ENCODE peak calls at places on chromosomes 13 and 19, in four cellular contexts. Z, S, W and Q are unnamed samples. For H3K4me1, the result is how much of the 10 kb centered on the place peaks cover.

GRCh38 chr13:106589716-106590115 is 21.8 kb upstream of the ARGLU1 start:
- DNase-seq in S (no peak), Z (no peak), W (no peak), Q (no peak)

GRCh38 chr13:108086678-108087077 is 128.7 kb downstream of the LIG4 start:
- DNase-seq in Z (no peak), W (no peak), S (no peak), Q (no peak)

GRCh38 chr19:35531291-35531690 is 2.0 kb upstream of the GAPDHS start:
- DNase-seq in Z (no peak), W (no peak), S (no peak), Q (no peak)

GRCh38 chr19:14674764-14675163 is at the start of gene ADGRE3:
- DNase-seq in W (no peak), Z (no peak), S (no peak), Q (no peak)

GRCh38 chr19:10593820-10594637 is 6.9 kb upstream of the AP1M2 start:
- DNase-seq in W (peak), S (peak), Z (no peak), Q (no peak)

GRCh38 chr13:42836930-42837329 is 55.5 kb downstream of the FAM216B start:
- DNase-seq in Z (no peak), W (no peak), S (no peak), Q (no peak)

GRCh38 chr13:42746846-42747245 is 34.5 kb upstream of the FAM216B start:
- DNase-seq in S (no peak), W (no peak), Z (no peak), Q (no peak)

GRCh38 chr19:55212447-55212846 is 3.1 kb upstream of the PTPRH start:
- DNase-seq in W (no peak), S (no peak), Z (peak), Q (no peak)

GRCh38 chr13:72884111-72884510 is 102.2 kb downstream of the PIBF1 start:
- DNase-seq in Z (no peak), S (no peak), W (no peak), Q (no peak)

GRCh38 chr19:4097501-4097900 is 26.4 kb downstream of the MAP2K2 start:
- DNase-seq in S (peak), Z (no peak), W (peak), Q (no peak)

GRCh38 chr13:99548448-99548847 is 47.2 kb downstream of the TM9SF2 start:
- DNase-seq in Z (no peak), S (no peak), W (no peak), Q (no peak)

GRCh38 chr19:30662211-30662861 is 290.2 kb downstream of the ZNF536 start:
- DNase-seq in Z (no peak), W (no peak), S (no peak), Q (no peak)

GRCh38 chr19:18612772-18613588 is at the start of gene TMEM59L:
- DNase-seq in Z (no peak), W (no peak), S (no peak), Q (no peak)

GRCh38 chr13:35856721-35857346 is 274.3 kb downstream of the DCLK1 start:
- DNase-seq in W (no peak), S (no peak), Z (no peak), Q (no peak)

GRCh38 chr13:36343766-36344165 is 2.4 kb downstream of the SPART start:
- DNase-seq in S (no peak), Z (no peak), W (no peak), Q (no peak)

GRCh38 chr19:11168568-11168967 is 13.0 kb upstream of the SPC24 start:
- DNase-seq in S (no peak), Z (no peak), W (no peak), Q (peak)

GRCh38 chr19:51784922-51785690 is 9.9 kb upstream of the FPR3 start:
- DNase-seq in Z (no peak), S (peak), W (peak), Q (no peak)

GRCh38 chr13:90793261-90793785 is 554.2 kb upstream of the MIR17HG start:
- DNase-seq in Z (no peak), S (no peak), W (no peak), Q (no peak)

GRCh38 chr19:29841559-29842367 is 30.0 kb downstream of the CCNE1 start:
- DNase-seq in Z (no peak), W (no peak), S (no peak), Q (no peak)

GRCh38 chr19:46288896-46289588 is 7.8 kb upstream of the HIF3A start:
- DNase-seq in Z (no peak), W (no peak), S (no peak), Q (no peak)

GRCh38 chr13:74444161-74444571 is 310.0 kb upstream of the KLF12 start:
- DNase-seq in S (no peak), W (no peak), Z (no peak), Q (no peak)

GRCh38 chr13:42893346-42893745 is 98.7 kb downstream of the EPSTI1 start:
- DNase-seq in S (no peak), Z (no peak), W (no peak), Q (no peak)

GRCh38 chr13:75481176-75482069 is 546 bp downstream of the TBC1D4 start:
- DNase-seq in Z (peak), W (no peak), S (peak), Q (no peak)

GRCh38 chr13:30850204-30850866 is 55.7 kb upstream of the MEDAG start:
- DNase-seq in Z (no peak), S (no peak), W (no peak), Q (no peak)
- H3K4me1 ChIP-seq in Z (under half), S (under half), W (under half), Q (under half)

GRCh38 chr13:32124743-32125142 is 93.2 kb downstream of the FRY start:
- DNase-seq in W (no peak), Z (no peak), S (no peak), Q (no peak)

GRCh38 chr13:32126298-32126697 is 94.7 kb downstream of the FRY start:
- DNase-seq in W (no peak), Z (no peak), S (no peak), Q (no peak)

GRCh38 chr13:32125221-32125621 is 93.6 kb downstream of the FRY start:
- DNase-seq in W (no peak), Z (no peak), S (no peak), Q (no peak)

GRCh38 chr13:32126756-32127155 is 95.2 kb downstream of the FRY start:
- DNase-seq in S (no peak), Z (no peak), W (no peak), Q (no peak)

GRCh38 chr13:32125746-32126145 is 94.2 kb downstream of the FRY start:
- DNase-seq in Z (no peak), S (no peak), W (no peak), Q (no peak)
- H3K4me3 ChIP-seq in Z (no peak), S (no peak), W (no peak), Q (no peak)

GRCh38 chr13:30421093-30422055 is 919 bp upstream of the UBE2L5 start:
- DNase-seq in S (peak), Z (peak), W (peak), Q (no peak)
- H3K4me1 ChIP-seq in S (under half), Z (under half), W (under half), Q (under half)

DNA sequence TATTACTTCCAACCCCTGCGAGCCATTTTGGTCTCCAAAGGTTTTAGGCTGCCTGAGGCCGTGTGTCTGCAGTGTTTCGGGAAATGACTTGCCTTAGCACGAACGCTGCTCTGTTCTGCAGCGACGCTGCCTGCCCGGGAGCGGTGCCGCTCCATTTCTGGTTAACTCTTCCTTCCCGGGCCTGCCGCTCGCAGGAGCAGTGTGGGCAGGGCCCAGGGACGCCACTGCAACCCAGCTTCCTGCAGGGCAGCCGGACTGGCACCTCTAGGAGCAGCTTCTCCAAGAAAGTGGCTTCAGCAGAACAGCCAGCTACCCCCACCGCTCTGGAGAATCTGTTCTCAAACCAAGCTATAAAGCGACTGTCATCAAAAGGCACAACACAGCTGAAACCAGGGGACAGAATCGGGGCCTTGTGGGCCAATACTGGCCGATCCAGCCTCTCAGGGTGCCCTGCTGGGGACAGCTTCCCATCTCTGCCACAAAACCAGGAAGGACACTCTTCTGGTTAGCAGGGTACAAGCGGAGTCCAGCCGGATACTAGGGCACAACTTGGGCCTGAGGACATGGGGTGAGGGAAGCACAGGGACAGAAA is 72.2 kb downstream of the KCTD15 start:
- DNase-seq in W (no peak), Z (no peak), S (peak), Q (no peak)
- H3K4me3 ChIP-seq in W (peak), Z (no peak), S (peak), Q (no peak)

DNA sequence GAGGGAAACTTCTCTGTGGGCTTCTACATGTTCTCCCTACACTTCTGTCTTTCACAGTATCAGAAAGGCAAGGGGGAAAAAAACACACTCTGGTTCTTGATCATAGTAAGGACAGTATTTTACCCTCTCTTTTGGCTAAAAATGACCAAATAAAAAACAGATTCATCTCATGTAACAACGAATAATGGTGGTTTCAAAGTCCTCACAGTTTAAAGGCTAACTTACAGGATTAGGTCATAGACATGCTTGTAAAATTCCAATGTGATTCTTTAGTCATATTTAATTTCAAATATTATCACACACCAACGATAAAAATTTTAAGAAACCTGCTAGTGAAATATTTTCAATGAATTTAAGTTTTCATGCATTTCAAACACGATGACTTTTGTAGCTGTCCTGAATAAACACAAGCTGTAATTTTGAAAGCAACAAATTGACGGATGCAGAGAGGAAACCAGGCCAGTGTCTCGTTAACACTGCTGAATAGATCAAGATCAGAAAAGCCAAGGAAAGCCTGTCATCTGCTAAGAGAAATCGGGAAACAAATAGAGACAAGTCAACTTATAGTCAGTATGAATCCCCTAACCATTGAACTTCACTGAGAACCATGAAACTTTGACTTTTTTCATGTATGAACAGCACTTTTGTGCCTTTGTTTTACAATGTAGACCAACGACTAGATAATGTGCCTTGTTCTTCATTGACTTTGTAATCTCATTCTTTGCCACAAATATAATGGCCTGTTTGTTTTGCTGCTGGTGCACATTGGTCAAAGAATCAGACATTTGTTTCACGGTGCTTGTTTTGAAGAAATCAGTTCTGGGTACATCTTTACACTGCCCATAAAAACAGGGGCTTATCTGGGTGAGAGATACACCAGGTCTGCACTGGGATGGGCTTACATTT is 22.0 kb downstream of the MBNL2 start:
- DNase-seq in W (no peak), S (no peak), Z (no peak), Q (no peak)
- H3K4me1 ChIP-seq in W (half or more), S (under half), Z (under half), Q (half or more)

DNA sequence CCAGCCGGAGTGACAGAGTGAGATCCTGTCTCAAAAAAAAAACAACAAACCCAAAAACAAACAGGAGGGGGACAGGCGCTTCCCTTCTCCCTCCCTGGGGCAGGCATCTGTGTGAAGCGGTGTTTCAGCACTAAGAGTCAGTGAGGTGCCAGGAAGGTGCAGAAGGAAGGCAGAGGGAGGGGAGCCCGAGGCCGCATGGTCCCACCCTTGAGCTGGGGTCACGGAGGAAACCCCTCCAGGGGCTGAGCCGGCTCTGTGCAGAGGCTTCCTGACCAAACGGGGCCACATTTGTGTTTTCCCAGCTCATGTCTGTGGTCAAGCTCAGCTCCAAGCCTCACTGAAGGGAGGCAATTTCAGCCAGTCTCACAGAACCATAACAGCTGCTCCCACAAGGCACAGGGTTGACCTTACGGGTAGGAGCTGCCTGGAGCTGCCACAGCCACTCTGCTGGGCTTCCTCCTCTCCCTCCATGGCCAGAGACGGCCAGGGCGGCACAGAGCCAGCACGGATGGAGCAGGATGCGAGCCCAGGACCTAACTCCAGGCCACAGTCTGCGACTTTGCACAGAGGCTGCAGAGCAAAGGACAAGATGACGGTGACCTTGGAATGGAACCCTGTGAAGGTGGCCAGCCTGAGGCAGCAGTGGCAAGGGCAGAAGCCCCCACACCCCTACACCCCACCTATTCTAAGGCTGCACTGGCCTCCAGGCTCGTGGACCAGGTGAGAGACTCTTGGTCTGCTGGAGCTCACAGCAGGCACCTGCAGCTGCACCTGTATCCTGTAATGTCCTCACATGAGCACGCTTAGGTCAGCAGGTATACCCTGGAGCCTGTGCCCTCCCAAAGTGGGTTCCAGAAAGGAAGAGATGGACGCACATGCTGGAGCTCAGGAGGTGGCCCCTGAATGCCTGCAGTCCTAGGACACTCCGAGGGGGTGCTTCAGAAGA is 29.8 kb downstream of the ADPRHL1 start:
- DNase-seq in Z (no peak), W (no peak), S (no peak), Q (no peak)
- H3K4me3 ChIP-seq in Z (no peak), W (no peak), S (no peak), Q (no peak)

GRCh38 chr19:3064011-3064330 is 1.7 kb upstream of the TLE5 start:
- DNase-seq in S (no peak), Z (no peak), W (no peak), Q (no peak)

GRCh38 chr19:3059653-3060052 is 2.6 kb downstream of the TLE5 start:
- DNase-seq in W (no peak), S (no peak), Z (no peak), Q (no peak)

GRCh38 chr19:3062165-3063105 is at the start of gene TLE5:
- DNase-seq in S (peak), Z (peak), W (no peak), Q (no peak)

GRCh38 chr19:3060852-3061182 is 1.5 kb downstream of the TLE5 start:
- DNase-seq in S (no peak), Z (no peak), W (no peak), Q (no peak)

DNA sequence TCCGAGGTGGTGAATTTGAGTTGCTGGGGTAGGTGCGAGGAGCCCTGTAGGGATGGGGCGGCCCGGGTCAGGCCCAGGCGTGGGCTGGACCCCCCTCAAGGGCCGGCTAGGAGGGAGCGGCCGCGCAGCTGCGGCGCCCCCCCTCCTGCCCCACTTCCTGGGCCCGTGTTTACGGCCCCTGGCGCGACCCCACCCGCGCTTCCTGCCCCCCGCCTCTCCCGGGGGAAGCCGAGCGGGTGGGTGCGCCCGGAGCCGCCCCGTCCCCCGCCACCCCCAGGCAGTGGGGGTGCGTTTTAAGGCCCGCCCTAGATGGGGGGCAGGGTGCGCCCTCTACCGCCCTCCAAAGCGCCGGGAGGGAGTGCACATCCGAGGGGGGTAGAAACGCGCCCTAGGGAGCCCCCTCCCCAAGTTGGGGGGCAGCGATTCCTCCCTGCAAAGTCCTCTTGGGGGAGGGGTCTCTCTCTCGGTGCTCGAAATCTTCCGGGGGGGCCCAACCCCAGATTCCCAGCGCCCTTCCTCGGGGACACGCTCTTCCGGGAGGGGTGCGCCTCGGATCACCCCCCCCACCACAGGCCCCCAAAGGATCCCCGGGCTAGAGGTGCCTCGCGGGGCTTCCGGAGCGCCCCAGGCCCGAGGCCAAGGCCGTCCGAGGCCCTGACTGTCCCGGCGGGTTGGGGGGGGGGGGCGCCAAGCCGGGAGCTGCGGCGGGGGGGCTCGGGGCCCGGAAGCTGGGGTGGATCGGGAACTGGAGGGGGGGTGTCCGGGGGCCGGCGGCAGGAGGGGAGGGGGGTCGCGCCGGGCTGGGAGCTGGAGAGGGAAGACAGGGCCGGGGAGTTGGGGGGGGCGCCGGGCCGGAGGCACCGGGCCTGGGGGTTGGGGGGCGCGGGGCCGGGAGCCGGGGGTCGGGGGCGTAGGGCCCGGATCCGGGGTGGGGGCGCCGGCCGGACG is 807 bp downstream of the TLE5 start:
- DNase-seq in W (no peak), Z (peak), S (peak), Q (no peak)
- H3K4me1 ChIP-seq in W (half or more), Z (under half), S (under half), Q (under half)

GRCh38 chr13:60162096-60162495 is 1.6 kb downstream of the DIAPH3 start:
- DNase-seq in S (no peak), W (no peak), Z (no peak), Q (no peak)
- H3K4me3 ChIP-seq in S (no peak), W (no peak), Z (no peak), Q (no peak)

GRCh38 chr19:1849999-1850398 is 1.7 kb upstream of the REXO1 start:
- DNase-seq in S (no peak), W (no peak), Z (no peak), Q (no peak)
- H3K4me1 ChIP-seq in S (under half), W (half or more), Z (half or more), Q (under half)

DNA sequence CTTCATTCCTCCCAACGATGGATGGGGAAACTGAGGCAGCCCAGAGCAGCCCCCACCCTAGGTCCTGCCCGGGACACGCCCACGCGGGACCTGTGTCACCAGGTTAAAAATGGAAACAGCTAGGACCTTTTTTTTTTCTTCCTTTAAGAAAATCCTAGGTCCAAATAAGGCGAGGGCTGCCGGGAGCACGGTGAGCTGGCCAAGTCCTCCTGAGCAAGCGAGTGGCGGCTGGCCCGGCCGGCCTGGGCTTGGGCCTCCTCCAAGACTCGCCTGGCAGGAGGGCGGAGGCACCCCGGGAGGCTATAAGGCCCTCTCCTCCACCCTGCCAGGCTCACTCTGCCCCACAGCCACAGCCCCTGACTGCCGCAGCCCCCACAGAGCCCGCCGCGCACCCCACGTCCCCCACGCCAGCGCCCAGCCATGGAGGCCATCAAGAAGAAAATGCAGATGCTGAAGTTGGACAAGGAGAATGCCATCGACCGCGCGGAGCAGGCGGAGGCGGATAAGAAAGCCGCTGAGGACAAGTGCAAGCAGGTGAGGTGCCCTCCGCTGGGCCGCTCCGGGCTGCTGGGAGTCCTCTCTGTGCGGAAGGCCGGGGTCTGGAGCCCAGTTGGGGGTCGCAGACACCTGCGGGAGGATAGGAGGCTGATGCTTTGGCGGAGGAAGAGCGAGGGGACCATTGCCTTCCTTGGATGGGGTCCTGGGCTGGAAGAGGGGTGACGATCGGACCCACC is 8.9 kb upstream of the TPM4 start:
- DNase-seq in W (peak), S (peak), Z (peak), Q (no peak)
- H3K4me3 ChIP-seq in W (peak), S (no peak), Z (peak), Q (peak)